ENCODE peak calls at places on chromosomes 2 and 18, in six cellular contexts. M is esophagus squamous epithelium, E is brain microvascular endothelial cell, U is psoas muscle, W is fibroblast of lung, S is hepatocyte. D is an unnamed sample.

GRCh38 chr2:25098558-25099486 is 56.9 kb downstream of the EFR3B start:
- DNase-seq in U (no peak), S (peak), E (no peak), M (no peak), W (peak), D (no peak)

GRCh38 chr2:31189141-31189540 is 28.2 kb downstream of the CAPN14 start:
- DNase-seq in E (no peak), M (no peak), U (no peak), S (no peak), W (no peak), D (no peak)

GRCh38 chr2:134782792-134783191 is 55.6 kb upstream of the ACMSD start:
- DNase-seq in U (no peak), S (peak), E (peak), W (peak), M (no peak), D (no peak)

GRCh38 chr2:65550246-65550645 is 117.8 kb upstream of the SPRED2 start:
- DNase-seq in E (no peak), U (no peak), W (no peak), S (no peak), M (no peak), D (no peak)

GRCh38 chr2:236689393-236689700 is 119.7 kb downstream of the ACKR3 start:
- DNase-seq in U (no peak), M (no peak), W (no peak), E (no peak), S (no peak), D (no peak)

GRCh38 chr2:226183550-226183949 is 616.1 kb downstream of the IRS1 start:
- DNase-seq in E (no peak), U (no peak), S (no peak), M (no peak), W (peak), D (no peak)

GRCh38 chr2:33526132-33526531 is 49.7 kb downstream of the RASGRP3 start:
- DNase-seq in W (no peak), U (no peak), M (no peak), S (no peak), E (no peak), D (no peak)

GRCh38 chr2:34176693-34177092 is 577.6 kb upstream of the FAM98A start:
- DNase-seq in W (no peak), M (no peak), U (no peak), S (no peak), E (no peak), D (no peak)

GRCh38 chr2:69452687-69453086 is 15.5 kb upstream of the NFU1 start:
- DNase-seq in M (no peak), U (no peak), E (no peak), S (no peak), W (no peak), D (no peak)

GRCh38 chr2:231732604-231733003 is 24.3 kb downstream of the PTMA start:
- DNase-seq in U (no peak), E (no peak), W (no peak), M (no peak), S (no peak), D (no peak)

GRCh38 chr2:17583646-17584045 is 43.1 kb downstream of the VSNL1 start:
- DNase-seq in E (no peak), U (no peak), S (no peak), W (peak), M (no peak), D (no peak)

GRCh38 chr2:212892193-212892592 is 259.2 kb downstream of the IKZF2 start:
- DNase-seq in S (peak), U (no peak), M (no peak), W (peak), E (peak), D (no peak)

GRCh38 chr18:22983175-22983574 is 50.0 kb downstream of the RBBP8 start:
- DNase-seq in M (no peak), E (no peak), U (no peak), S (peak), W (peak), D (no peak)

GRCh38 chr18:13377496-13377895 is 158.9 kb downstream of the LDLRAD4 start:
- DNase-seq in M (no peak), E (peak), U (no peak), S (no peak), W (no peak), D (no peak)

GRCh38 chr2:74555610-74556103 is 1.1 kb downstream of the DOK1 start:
- DNase-seq in E (no peak), S (no peak), U (no peak), W (no peak), M (no peak), D (no peak)

GRCh38 chr2:230627806-230628724 is 84.6 kb upstream of the CAB39 start:
- DNase-seq in W (peak), M (no peak), U (no peak), E (peak), S (peak), D (no peak)

GRCh38 chr18:26034850-26035497 is 55.4 kb downstream of the SS18 start:
- DNase-seq in W (no peak), U (no peak), S (no peak), M (no peak), E (no peak), D (no peak)

GRCh38 chr2:69305712-69306611 is 81.1 kb downstream of the GFPT1 start:
- DNase-seq in S (peak), W (no peak), U (no peak), M (no peak), E (no peak), D (no peak)

GRCh38 chr2:137764638-137765037 is 199.6 kb upstream of the HNMT start:
- DNase-seq in M (no peak), E (no peak), W (no peak), U (no peak), S (no peak), D (no peak)

GRCh38 chr18:136433-136832 is 21.9 kb upstream of the USP14 start:
- DNase-seq in E (no peak), M (no peak), U (no peak), S (no peak), W (no peak), D (peak)

GRCh38 chr2:64063924-64064331 is 44.7 kb upstream of the VPS54 start:
- DNase-seq in E (peak), S (peak), U (no peak), W (peak), M (no peak), D (no peak)

GRCh38 chr2:206764673-206765241 is 371 bp downstream of the MDH1B start:
- DNase-seq in M (no peak), U (no peak), E (no peak), W (no peak), S (no peak), D (no peak)

GRCh38 chr2:179263015-179263414 is 1.6 kb downstream of the SESTD1 start:
- DNase-seq in W (peak), U (no peak), S (no peak), E (no peak), M (no peak), D (no peak)

GRCh38 chr2:224347181-224348051 is 54.5 kb downstream of the FAM124B start:
- DNase-seq in U (no peak), S (no peak), E (no peak), M (no peak), W (no peak), D (no peak)

GRCh38 chr2:196131384-196131861 is 40.0 kb downstream of the STK17B start:
- DNase-seq in W (peak), S (peak), U (no peak), M (no peak), E (peak), D (peak)

GRCh38 chr18:33873127-33873526 is 295.1 kb downstream of the ASXL3 start:
- DNase-seq in M (no peak), U (no peak), W (no peak), S (no peak), E (no peak), D (no peak)

GRCh38 chr18:26003391-26003790 is 87.0 kb downstream of the SS18 start:
- DNase-seq in E (no peak), M (no peak), W (no peak), U (no peak), S (peak), D (no peak)

GRCh38 chr2:214706986-214707385 is 102.5 kb downstream of the BARD1 start:
- DNase-seq in M (no peak), S (no peak), U (no peak), W (peak), E (no peak), D (no peak)

GRCh38 chr2:176151199-176152099 is at the start of gene HOXD4:
- DNase-seq in M (no peak), E (no peak), U (peak), S (no peak), W (no peak), D (no peak)

GRCh38 chr2:229431331-229431954 is 160.4 kb upstream of the PID1 start:
- DNase-seq in M (no peak), U (no peak), E (no peak), S (peak), W (peak), D (no peak)

GRCh38 chr2:95267458-95268207 is 6.6 kb upstream of the PROM2 start:
- DNase-seq in E (no peak), S (no peak), W (peak), U (no peak), M (no peak), D (no peak)

GRCh38 chr2:5479265-5479928 is 212.8 kb upstream of the SOX11 start:
- DNase-seq in W (no peak), S (no peak), E (no peak), U (no peak), M (no peak), D (no peak)

DNA sequence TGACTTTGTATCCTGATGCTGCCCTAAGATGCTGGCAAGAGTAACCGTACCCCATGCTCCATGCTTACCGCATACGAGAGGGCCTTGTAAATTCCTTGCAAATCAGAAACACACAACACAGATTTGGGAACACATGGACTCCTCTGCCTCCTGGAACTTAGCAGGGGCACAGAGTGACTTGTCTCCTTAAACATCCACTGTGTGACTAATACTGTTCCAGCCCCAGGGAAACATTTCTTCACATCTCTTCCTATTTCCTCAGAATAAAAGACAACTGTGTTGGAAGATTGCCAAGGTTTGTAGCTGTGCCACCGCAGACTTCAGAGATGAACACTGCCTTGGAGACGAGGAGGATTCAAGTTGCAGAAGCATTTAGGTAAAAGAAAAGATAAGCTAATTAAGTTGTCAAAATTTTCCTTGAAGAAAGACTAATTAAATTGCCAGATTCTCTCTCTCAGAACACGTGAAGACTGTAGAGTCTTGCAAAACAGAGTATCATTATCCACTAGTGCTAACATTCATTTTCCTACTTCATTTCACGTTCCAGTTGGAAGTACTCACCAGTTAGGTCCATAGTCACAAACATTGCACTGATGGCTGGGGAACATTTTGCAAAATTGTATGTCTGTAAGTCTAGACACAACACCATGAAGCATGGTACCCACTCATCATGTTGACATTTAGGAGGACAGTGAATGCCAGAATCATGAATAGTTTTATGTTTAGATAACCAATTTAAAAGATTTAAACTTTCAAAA is 188.8 kb downstream of the TSN start:
- DNase-seq in E (peak), W (peak), M (no peak), S (peak), U (no peak), D (no peak)
- H3K27ac ChIP-seq in E (peak), W (no peak), M (no peak), S (no peak), U (no peak), D (no peak)

GRCh38 chr18:37778417-37779165 is 213.0 kb upstream of the CELF4 start:
- DNase-seq in W (peak), M (no peak), U (peak), E (peak), S (peak), D (no peak)
- H3K27ac ChIP-seq in W (no peak), M (no peak), U (no peak), E (no peak), S (no peak), D (no peak)

DNA sequence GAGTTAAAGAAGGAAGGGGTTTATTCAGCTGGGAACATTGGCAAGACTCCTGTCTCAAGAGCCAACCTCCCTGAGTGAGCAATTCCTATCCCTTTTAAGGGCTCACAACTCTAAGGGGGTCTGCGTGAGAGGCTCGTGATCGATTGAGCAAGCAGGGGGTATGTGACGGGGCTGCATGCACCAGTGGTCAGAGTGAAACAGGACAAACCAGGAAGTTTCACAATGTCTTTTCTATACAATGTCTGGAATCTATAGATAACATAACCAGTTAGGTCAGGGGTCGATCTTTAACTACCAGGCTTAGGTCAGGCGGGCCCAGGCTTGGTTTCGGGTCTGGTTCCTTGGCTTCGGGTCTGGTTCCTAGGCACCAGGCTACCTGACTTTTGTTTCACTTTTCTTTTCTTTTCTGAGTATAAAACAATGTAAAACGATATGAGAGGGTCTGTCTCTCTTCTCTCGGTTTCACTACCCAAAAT is 30.1 kb upstream of the LIPG start:
- DNase-seq in E (no peak), U (no peak), S (no peak), M (no peak), W (no peak), D (no peak)
- H3K27ac ChIP-seq in E (no peak), U (no peak), S (no peak), M (no peak), W (no peak), D (no peak)

GRCh38 chr2:218896501-218897393 is 16.1 kb downstream of the WNT10A start:
- DNase-seq in E (no peak), M (no peak), W (no peak), U (no peak), S (peak), D (peak)

GRCh38 chr2:218899147-218899546 is 18.5 kb downstream of the WNT10A start:
- DNase-seq in W (no peak), S (no peak), M (no peak), E (no peak), U (no peak), D (no peak)

GRCh38 chr2:218898109-218898878 is 17.6 kb downstream of the WNT10A start:
- DNase-seq in U (peak), E (peak), W (peak), S (peak), M (no peak), D (peak)

GRCh38 chr2:218895758-218896500 is 15.3 kb downstream of the WNT10A start:
- DNase-seq in U (no peak), E (no peak), M (no peak), S (no peak), W (no peak), D (no peak)

DNA sequence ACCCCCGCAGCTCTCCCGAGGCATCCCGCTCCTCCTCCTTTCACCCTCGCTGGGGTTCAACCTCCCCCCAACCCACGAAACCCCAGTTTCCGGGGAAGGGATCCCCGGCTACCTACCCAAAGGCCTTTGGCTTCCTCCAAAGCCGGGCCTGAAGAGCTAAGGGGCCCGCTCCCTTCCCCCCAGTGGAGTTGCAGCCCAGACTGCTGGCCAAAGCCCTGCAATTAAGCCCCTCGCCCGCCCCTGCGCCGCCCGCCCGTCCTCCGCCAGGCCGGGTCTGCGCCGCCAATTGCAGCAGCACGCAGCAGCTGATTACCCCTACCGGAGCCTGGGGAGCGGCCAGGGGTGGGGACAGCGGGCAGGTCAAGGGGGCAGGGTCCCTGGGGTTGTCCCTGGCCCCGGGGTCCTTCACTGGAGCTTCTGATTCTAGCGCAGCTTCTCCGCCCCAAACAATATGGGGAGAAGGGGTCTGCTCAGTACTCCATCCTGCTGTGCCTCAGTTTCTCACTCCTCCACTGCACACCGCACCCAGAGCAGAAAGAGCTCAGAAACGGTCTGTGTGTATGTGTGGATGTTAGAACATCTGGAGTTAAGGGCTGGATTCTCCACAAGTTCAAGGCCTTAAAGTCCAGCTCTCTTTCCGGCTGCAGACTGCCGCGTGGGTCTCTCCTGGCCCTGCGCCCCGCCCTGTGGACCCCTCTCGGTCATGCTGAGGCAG is 16.9 kb downstream of the WNT10A start:
- DNase-seq in E (no peak), U (no peak), S (no peak), M (no peak), W (no peak), D (no peak)
- H3K27ac ChIP-seq in E (no peak), U (no peak), S (peak), M (peak), W (no peak), D (peak)

GRCh38 chr2:86079981-86080911 is 25.4 kb downstream of the POLR1A start:
- DNase-seq in S (peak), U (peak), M (peak), E (peak), W (peak), D (peak)
- H3K27ac ChIP-seq in S (peak), U (peak), M (no peak), E (no peak), W (peak), D (peak)

GRCh38 chr2:45905643-45905969 is 254.1 kb downstream of the PRKCE start:
- DNase-seq in S (no peak), W (no peak), U (no peak), E (no peak), M (no peak), D (no peak)
- H3K27ac ChIP-seq in S (no peak), W (no peak), U (no peak), E (no peak), M (no peak), D (no peak)

GRCh38 chr2:54836477-54836876 is 113.0 kb downstream of the EML6 start:
- DNase-seq in S (no peak), M (no peak), W (no peak), E (no peak), U (no peak), D (no peak)

GRCh38 chr2:54840559-54840958 is 117.1 kb downstream of the EML6 start:
- DNase-seq in U (no peak), M (no peak), W (no peak), S (no peak), E (no peak), D (no peak)

GRCh38 chr2:54834721-54835120 is 111.3 kb downstream of the EML6 start:
- DNase-seq in S (no peak), E (no peak), U (no peak), M (no peak), W (no peak), D (no peak)

GRCh38 chr2:54838585-54839035 is 115.1 kb downstream of the EML6 start:
- DNase-seq in S (peak), W (peak), M (no peak), E (peak), U (peak), D (peak)

DNA sequence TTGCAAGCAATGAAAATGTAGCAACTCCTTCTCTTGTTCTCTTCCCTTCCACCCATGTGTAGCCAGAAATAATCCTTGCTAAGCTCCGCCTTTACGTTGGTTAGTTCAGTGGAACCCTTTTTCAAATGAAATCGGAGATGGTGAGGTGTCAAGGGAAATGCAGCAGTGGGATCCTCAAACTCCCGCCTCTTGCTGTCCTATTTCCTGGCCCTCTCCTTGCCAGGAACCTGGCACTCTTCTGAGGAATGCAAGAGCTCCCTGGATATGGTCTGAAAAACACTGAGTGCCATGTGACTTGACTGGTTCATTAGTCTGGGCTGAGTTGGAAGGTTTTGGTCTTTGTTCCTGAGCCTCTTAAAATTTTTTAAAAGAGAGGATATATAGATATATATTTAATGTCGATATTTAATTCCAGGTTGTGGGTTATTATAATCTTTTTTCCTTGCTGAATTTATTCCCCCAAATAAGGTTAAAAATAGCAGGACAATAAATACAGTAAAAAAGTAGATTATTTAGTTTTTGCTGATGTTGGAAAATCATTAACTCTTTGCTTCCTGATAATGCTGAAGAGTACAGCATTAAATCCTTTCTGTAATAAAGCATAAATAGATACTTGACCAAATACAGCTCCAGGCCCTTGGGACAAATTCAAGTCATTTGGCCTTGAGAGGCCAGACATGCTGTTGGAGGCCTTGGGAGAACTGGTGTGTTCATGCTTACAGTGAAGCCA is 116.2 kb downstream of the EML6 start:
- DNase-seq in M (no peak), U (no peak), W (no peak), S (no peak), E (no peak), D (no peak)
- H3K27ac ChIP-seq in M (no peak), U (no peak), W (no peak), S (no peak), E (no peak), D (no peak)

GRCh38 chr2:109435066-109435690 is 178.6 kb downstream of the SEPTIN10 start:
- DNase-seq in U (no peak), M (no peak), E (no peak), W (no peak), S (no peak), D (no peak)

GRCh38 chr2:109434351-109434750 is 179.4 kb downstream of the SEPTIN10 start:
- DNase-seq in U (no peak), E (no peak), W (no peak), M (no peak), S (peak), D (no peak)

GRCh38 chr2:109432421-109432820 is 181.3 kb downstream of the SEPTIN10 start:
- DNase-seq in M (no peak), E (no peak), S (no peak), U (peak), W (no peak), D (no peak)

GRCh38 chr2:109433486-109433885 is 180.3 kb downstream of the SEPTIN10 start:
- DNase-seq in E (no peak), S (no peak), W (no peak), M (no peak), U (no peak), D (no peak)

GRCh38 chr2:109433926-109434325 is 179.8 kb downstream of the SEPTIN10 start:
- DNase-seq in E (no peak), U (no peak), W (no peak), M (no peak), S (no peak), D (no peak)
- H3K27ac ChIP-seq in E (no peak), U (no peak), W (no peak), M (no peak), S (peak), D (no peak)

D was measured in CD4-positive, alpha-beta T cell.